ENCODE peak calls at places on chromosome 20, in nine cellular contexts. G, I, P, D, Z, S, N, E and Y are unnamed samples.

GRCh38 chr20:11492846-11493245 is 424.8 kb upstream of the BTBD3 start:
- DNase-seq in P (no peak), I (no peak), N (no peak), D (no peak), E (no peak), S (no peak), G (no peak), Z (no peak), Y (no peak)

GRCh38 chr20:37948956-37949355 is 46.0 kb downstream of the VSTM2L start:
- DNase-seq in Z (no peak), N (no peak), I (no peak), P (no peak), S (no peak), E (no peak), D (no peak), G (no peak), Y (no peak)

GRCh38 chr20:1934162-1934561 is 39.0 kb downstream of the SIRPA start:
- DNase-seq in Z (peak), P (no peak), I (no peak), E (peak), S (peak), N (no peak), G (peak), D (no peak), Y (no peak)

GRCh38 chr20:10654630-10655029 is 19.2 kb downstream of the JAG1 start:
- DNase-seq in G (no peak), I (no peak), D (no peak), P (peak), N (peak), E (no peak), S (no peak), Z (no peak), Y (no peak)

GRCh38 chr20:21503345-21503744 is 10.5 kb downstream of the NKX2-2 start:
- DNase-seq in G (no peak), N (no peak), S (peak), D (no peak), P (no peak), Z (peak), E (no peak), I (no peak), Y (peak)

GRCh38 chr20:50691585-50692552 is 527 bp upstream of the RIPOR3 start:
- DNase-seq in Z (peak), N (no peak), D (no peak), E (no peak), S (peak), I (no peak), G (peak), P (peak), Y (no peak)

GRCh38 chr20:29878281-29878741 is 1379.2 kb upstream of the DEFB115 start:
- DNase-seq in N (no peak), I (no peak), D (no peak), G (peak), E (no peak), S (no peak), Z (no peak), P (no peak), Y (no peak)

GRCh38 chr20:15045246-15045645 is 707.8 kb upstream of the FLRT3 start:
- DNase-seq in D (no peak), P (no peak), I (no peak), S (peak), N (no peak), Z (no peak), E (no peak), G (peak), Y (no peak)

GRCh38 chr20:23409800-23410199 is 11.5 kb downstream of the NAPB start:
- DNase-seq in S (no peak), Z (no peak), G (no peak), E (no peak), I (no peak), D (no peak), N (no peak), P (no peak), Y (no peak)

GRCh38 chr20:45489083-45489531 is 19.6 kb downstream of the WFDC2 start:
- DNase-seq in S (no peak), G (peak), P (peak), D (no peak), E (peak), I (no peak), Z (peak), N (peak), Y (peak)

GRCh38 chr20:57208198-57208597 is 58.2 kb downstream of the BMP7 start:
- DNase-seq in P (no peak), Z (no peak), E (no peak), D (no peak), N (no peak), I (no peak), S (no peak), G (no peak), Y (no peak)

GRCh38 chr20:62770111-62770910 is 26.0 kb upstream of the MRGBP start:
- DNase-seq in P (no peak), I (no peak), N (no peak), E (no peak), D (no peak), G (no peak), Z (no peak), S (no peak), Y (no peak)

GRCh38 chr20:44501448-44501847 is 20.4 kb downstream of the SERINC3 start:
- DNase-seq in Z (peak), E (peak), N (no peak), I (no peak), P (no peak), G (peak), S (peak), D (no peak), Y (no peak)

GRCh38 chr20:64224344-64225165 is 31.0 kb upstream of the PCMTD2 start:
- DNase-seq in N (peak), E (peak), D (no peak), G (peak), P (no peak), S (peak), I (no peak), Z (peak), Y (peak)

GRCh38 chr20:21702553-21703467 is 2.7 kb upstream of the PAX1 start:
- DNase-seq in P (peak), Z (peak), I (no peak), D (peak), N (peak), E (no peak), S (peak), G (peak), Y (peak)

GRCh38 chr20:49779972-49780371 is 32.7 kb upstream of the SLC9A8 start:
- DNase-seq in Z (no peak), P (no peak), G (no peak), S (no peak), E (no peak), N (no peak), D (no peak), I (no peak), Y (no peak)

GRCh38 chr20:33127422-33128097 is 40.4 kb upstream of the BPIFA2 start:
- DNase-seq in I (no peak), P (peak), N (no peak), S (peak), E (no peak), Z (no peak), D (no peak), G (peak), Y (no peak)

GRCh38 chr20:18679020-18679419 is 91.2 kb downstream of the DTD1 start:
- DNase-seq in S (peak), N (no peak), Z (no peak), E (no peak), P (peak), D (no peak), G (peak), I (no peak), Y (no peak)

GRCh38 chr20:1319462-1319861 is 9.5 kb downstream of the SDCBP2 start:
- DNase-seq in D (no peak), N (no peak), Z (no peak), E (no peak), I (no peak), S (no peak), G (no peak), P (no peak), Y (no peak)

GRCh38 chr20:47306095-47306494 is 50.4 kb downstream of the ZMYND8 start:
- DNase-seq in N (no peak), I (no peak), P (no peak), D (no peak), G (no peak), E (no peak), Z (no peak), S (no peak), Y (no peak)

GRCh38 chr20:57702091-57702490 is 7.7 kb downstream of the PMEPA1 start:
- DNase-seq in S (no peak), N (no peak), P (no peak), I (no peak), D (no peak), G (no peak), E (no peak), Z (no peak), Y (no peak)

GRCh38 chr20:56171087-56172012 is 77.2 kb upstream of the MC3R start:
- DNase-seq in P (peak), E (no peak), D (no peak), N (no peak), S (peak), G (no peak), Z (peak), I (no peak), Y (peak)

GRCh38 chr20:58555078-58555765 is 40.0 kb upstream of the APCDD1L start:
- DNase-seq in N (peak), G (peak), P (no peak), E (peak), D (no peak), Z (peak), S (peak), I (no peak), Y (peak)

GRCh38 chr20:5780233-5781217 is 30.3 kb downstream of the SHLD1 start:
- DNase-seq in Z (peak), G (no peak), P (no peak), S (peak), N (no peak), D (no peak), E (no peak), I (no peak), Y (no peak)

GRCh38 chr20:35515949-35516645 is 13.4 kb downstream of the C20orf173 start:
- DNase-seq in S (peak), N (no peak), D (no peak), P (no peak), E (peak), G (peak), I (no peak), Z (peak), Y (peak)

GRCh38 chr20:44856847-44857448 is 28.6 kb upstream of the YWHAB start:
- DNase-seq in E (no peak), D (no peak), P (peak), N (no peak), Z (no peak), I (no peak), G (no peak), S (no peak), Y (no peak)

GRCh38 chr20:3134151-3134550 is 25.5 kb downstream of the FASTKD5 start:
- DNase-seq in E (no peak), N (no peak), S (peak), D (no peak), G (no peak), Z (no peak), I (no peak), P (no peak), Y (no peak)

GRCh38 chr20:8305449-8305978 is 173.4 kb downstream of the PLCB1 start:
- DNase-seq in G (peak), I (peak), P (peak), D (peak), S (peak), N (peak), Z (peak), E (no peak), Y (peak)

GRCh38 chr20:63829943-63830820 is 882 bp downstream of the ZBTB46 start:
- DNase-seq in Z (no peak), I (no peak), N (peak), E (no peak), D (no peak), S (peak), G (no peak), P (peak), Y (no peak)

GRCh38 chr20:31641391-31641790 is 3.7 kb downstream of the COX4I2 start:
- DNase-seq in Z (no peak), I (no peak), E (no peak), D (no peak), G (no peak), N (no peak), S (no peak), P (no peak), Y (no peak)